ENCODE peak calls at places on chromosomes 2 and 18, in four cellular contexts. O is lung microvascular endothelial cell; K is KG1; E is activated CD8-positive, alpha-beta T cell treated with anti-CD3 and anti-CD28 coated beads for 36 hours. V is an unnamed sample.

GRCh38 chr18:62897153-62897552 is 181.8 kb downstream of the PHLPP1 start:
- DNase-seq in O (peak), E (no peak), K (no peak), V (no peak)

GRCh38 chr18:62596145-62597005 is 73.5 kb downstream of the ZCCHC2 start:
- DNase-seq in O (peak), K (no peak), E (no peak), V (no peak)

GRCh38 chr18:48571619-48572384 is 33.0 kb downstream of the CTIF start:
- DNase-seq in E (no peak), K (no peak), O (no peak), V (no peak)

GRCh38 chr2:71614976-71615768 is 161.8 kb downstream of the DYSF start:
- DNase-seq in O (peak), K (no peak), E (no peak), V (no peak)

GRCh38 chr2:197286805-197287595 is 23.6 kb downstream of the ANKRD44 start:
- DNase-seq in K (no peak), O (no peak), E (peak), V (no peak)

GRCh38 chr18:9831046-9831722 is 54.6 kb upstream of the TXNDC2 start:
- DNase-seq in O (no peak), E (no peak), K (no peak), V (no peak)

GRCh38 chr2:28399946-28400345 is 7.3 kb downstream of the FOSL2 start:
- DNase-seq in E (no peak), O (no peak), K (no peak), V (no peak)

GRCh38 chr2:73979686-73980085 is 5.0 kb upstream of the TET3 start:
- DNase-seq in K (no peak), E (no peak), O (peak), V (no peak)

GRCh38 chr18:40016405-40016804 is 1938.6 kb upstream of the PIK3C3 start:
- DNase-seq in E (no peak), K (no peak), O (no peak), V (no peak)

GRCh38 chr2:188473306-188473705 is 181.6 kb downstream of the GULP1 start:
- DNase-seq in K (no peak), O (no peak), E (no peak), V (no peak)

GRCh38 chr2:166230024-166230723 is 102.4 kb upstream of the SCN1A start:
- DNase-seq in O (peak), K (no peak), E (no peak), V (no peak)

GRCh38 chr2:112150447-112150846 is 12.3 kb downstream of the FBLN7 start:
- DNase-seq in K (no peak), E (no peak), O (no peak), V (no peak)

GRCh38 chr2:110768591-110768990 is 36.2 kb downstream of the ACOXL start:
- DNase-seq in K (no peak), O (no peak), E (no peak), V (no peak)

GRCh38 chr2:171166328-171166983 is 5.8 kb upstream of the TLK1 start:
- DNase-seq in O (no peak), K (no peak), E (no peak), V (no peak)

GRCh38 chr18:33201509-33201926 is 239.0 kb downstream of the CCDC178 start:
- DNase-seq in O (peak), E (no peak), K (peak), V (no peak)

GRCh38 chr2:124426630-124427029 is 401.5 kb downstream of the CNTNAP5 start:
- DNase-seq in E (no peak), O (no peak), K (no peak), V (no peak)

GRCh38 chr2:120108749-120109148 is 95.9 kb downstream of the EPB41L5 start:
- DNase-seq in K (no peak), O (no peak), E (no peak), V (no peak)

GRCh38 chr2:102082591-102083586 is 59.7 kb upstream of the IL1R1 start:
- DNase-seq in E (peak), O (peak), K (no peak), V (peak)

GRCh38 chr18:63000839-63001238 is 285.5 kb downstream of the PHLPP1 start:
- DNase-seq in O (no peak), E (no peak), K (no peak), V (no peak)

GRCh38 chr2:169006665-169007064 is 24.5 kb downstream of the ABCB11 start:
- DNase-seq in E (no peak), O (no peak), K (no peak), V (no peak)